ENCODE peak calls at places on chromosomes 2 and 18, in six cellular contexts. V, E, N, B, X and S are unnamed samples.

GRCh38 chr18:11752116-11752911 is 63.2 kb downstream of the GNAL start:
- DNase-seq in E (no peak), B (no peak), X (peak), V (no peak), N (peak), S (peak)

GRCh38 chr2:221088506-221088905 is 483.6 kb downstream of the EPHA4 start:
- DNase-seq in X (no peak), V (no peak), E (no peak), N (no peak), B (no peak), S (no peak)

GRCh38 chr2:216934151-216934550 is 74.3 kb upstream of the TNP1 start:
- DNase-seq in E (no peak), X (no peak), N (no peak), B (no peak), V (no peak), S (no peak)

GRCh38 chr18:77133920-77134496 is 1.4 kb upstream of the MBP start:
- DNase-seq in X (no peak), N (peak), E (no peak), B (no peak), V (peak), S (no peak)

GRCh38 chr2:8039732-8040131 is 642.1 kb upstream of the ID2 start:
- DNase-seq in E (no peak), X (no peak), N (no peak), B (no peak), V (no peak), S (no peak)

GRCh38 chr18:50709215-50709614 is 110.6 kb downstream of the MRO start:
- DNase-seq in N (no peak), B (no peak), X (no peak), V (no peak), E (no peak), S (no peak)

GRCh38 chr18:3923750-3924149 is 473.8 kb downstream of the TGIF1 start:
- DNase-seq in B (no peak), E (no peak), X (no peak), N (no peak), V (no peak), S (no peak)

GRCh38 chr2:40348665-40349064 is 103.2 kb downstream of the SLC8A1 start:
- DNase-seq in E (no peak), B (no peak), X (no peak), V (no peak), N (no peak), S (no peak)

GRCh38 chr18:808502-808901 is 3.5 kb downstream of the YES1 start:
- DNase-seq in B (no peak), E (no peak), N (no peak), X (no peak), V (no peak), S (no peak)

DNA sequence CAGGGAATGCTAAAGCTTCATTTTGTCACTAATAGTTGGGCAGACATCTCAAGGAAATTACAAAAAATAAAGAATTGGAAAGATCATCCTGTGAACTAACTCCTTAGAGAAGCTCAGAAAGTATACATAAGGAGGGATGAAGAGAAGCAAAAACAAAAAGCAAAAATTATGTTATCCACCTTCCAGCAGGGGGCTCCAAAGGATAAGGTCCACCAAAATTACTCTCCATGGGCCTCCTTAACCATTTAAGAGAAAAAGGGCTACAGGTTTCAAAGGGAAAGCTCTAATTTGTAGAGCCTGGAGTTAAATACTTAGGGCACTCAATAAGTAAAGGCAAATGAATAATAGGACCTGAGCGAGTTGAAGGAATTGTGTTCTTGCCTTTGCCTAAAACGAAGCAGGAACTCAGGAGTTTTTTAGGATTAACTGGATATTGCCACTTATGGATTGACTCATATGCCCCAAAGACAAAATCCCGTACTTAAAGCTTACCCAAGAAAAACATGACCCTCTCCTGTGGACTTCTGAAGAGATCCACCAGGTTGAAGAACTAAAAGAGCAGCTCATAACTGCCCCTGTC is 1167.9 kb downstream of the DSC3 start:
- DNase-seq in V (peak), X (no peak), B (peak), N (peak), E (no peak), S (peak)
- TF ChIP-seq SP1 in V (no peak), X (no peak), B (no peak), N (no peak), E (no peak), S (no peak)

GRCh38 chr2:52934920-52935640 is 832.5 kb upstream of the CHAC2 start:
- DNase-seq in B (no peak), X (no peak), E (no peak), V (no peak), N (no peak), S (no peak)

GRCh38 chr2:52931660-52932059 is 835.9 kb upstream of the CHAC2 start:
- DNase-seq in B (no peak), V (no peak), N (no peak), E (no peak), X (no peak), S (no peak)

GRCh38 chr2:52936029-52936428 is 831.6 kb upstream of the CHAC2 start:
- DNase-seq in E (no peak), V (no peak), X (no peak), B (no peak), N (no peak), S (no peak)

GRCh38 chr2:52933878-52934277 is 833.7 kb upstream of the CHAC2 start:
- DNase-seq in N (no peak), E (no peak), X (no peak), V (no peak), B (no peak), S (no peak)

GRCh38 chr2:52934354-52934898 is 833.2 kb upstream of the CHAC2 start:
- DNase-seq in N (no peak), B (peak), V (peak), X (no peak), E (peak), S (no peak)
- TF ChIP-seq ATF3 in N (no peak), B (peak), V (no peak), X (no peak), E (no peak), S (no peak)

GRCh38 chr2:215505044-215505786 is 69.3 kb upstream of the FN1 start:
- DNase-seq in N (peak), B (no peak), V (peak), X (no peak), E (no peak), S (no peak)

GRCh38 chr2:215506604-215506990 is 70.7 kb upstream of the FN1 start:
- DNase-seq in V (peak), N (no peak), B (no peak), X (no peak), E (no peak), S (no peak)

GRCh38 chr2:215507126-215507525 is 71.3 kb upstream of the FN1 start:
- DNase-seq in X (no peak), E (no peak), N (no peak), B (no peak), V (no peak), S (no peak)

GRCh38 chr2:215503381-215503780 is 67.5 kb upstream of the FN1 start:
- DNase-seq in B (no peak), E (no peak), N (no peak), X (no peak), V (no peak), S (no peak)

GRCh38 chr2:215504547-215504946 is 68.7 kb upstream of the FN1 start:
- DNase-seq in X (no peak), B (no peak), V (no peak), E (no peak), N (peak), S (no peak)
- TF ChIP-seq SP1 in X (no peak), B (no peak), V (no peak), E (no peak), N (no peak), S (no peak)

DNA sequence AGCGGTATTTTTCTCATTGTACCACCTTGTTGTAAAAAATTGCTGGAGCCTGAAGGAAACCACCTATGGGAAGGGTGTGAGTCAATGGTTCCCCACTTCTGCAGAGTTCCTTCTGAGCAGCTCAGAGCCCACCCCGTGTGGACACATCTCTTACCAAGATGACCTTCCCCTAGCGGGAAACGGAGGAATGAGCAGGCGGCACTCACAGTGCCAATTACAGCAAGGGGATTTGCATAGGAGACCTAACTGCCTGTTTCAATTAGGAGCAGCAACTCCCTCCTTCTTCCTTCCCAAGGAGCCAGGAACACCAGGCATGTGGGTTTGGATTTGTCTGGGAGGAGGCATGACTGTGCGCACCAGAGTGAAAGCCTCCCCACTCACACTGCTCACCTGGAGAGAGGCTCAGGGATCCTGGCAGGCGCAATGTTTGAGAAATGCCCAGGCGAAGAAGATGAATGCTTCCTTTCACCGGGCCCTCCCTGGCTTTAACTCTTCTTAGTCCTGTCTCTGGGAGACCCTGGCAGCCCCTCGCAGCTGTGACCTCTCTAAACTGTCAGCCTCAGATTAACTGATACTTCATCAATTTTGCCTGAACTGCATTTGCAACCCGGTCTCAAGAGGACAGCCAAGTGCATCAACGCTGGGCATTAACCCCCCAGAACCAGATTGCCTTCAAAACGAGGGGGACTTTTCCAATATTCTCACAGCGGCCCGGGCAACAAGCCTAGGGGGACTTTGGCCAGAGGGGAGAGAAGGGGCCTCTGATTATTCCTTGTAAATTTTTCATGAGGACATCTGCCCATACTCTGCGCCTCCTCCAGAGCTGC is 94.0 kb downstream of the CMPK2 start:
- DNase-seq in X (no peak), E (no peak), B (no peak), N (peak), V (no peak), S (no peak)
- TF ChIP-seq ATF3 in X (no peak), E (no peak), B (no peak), N (no peak), V (no peak), S (no peak)

DNA sequence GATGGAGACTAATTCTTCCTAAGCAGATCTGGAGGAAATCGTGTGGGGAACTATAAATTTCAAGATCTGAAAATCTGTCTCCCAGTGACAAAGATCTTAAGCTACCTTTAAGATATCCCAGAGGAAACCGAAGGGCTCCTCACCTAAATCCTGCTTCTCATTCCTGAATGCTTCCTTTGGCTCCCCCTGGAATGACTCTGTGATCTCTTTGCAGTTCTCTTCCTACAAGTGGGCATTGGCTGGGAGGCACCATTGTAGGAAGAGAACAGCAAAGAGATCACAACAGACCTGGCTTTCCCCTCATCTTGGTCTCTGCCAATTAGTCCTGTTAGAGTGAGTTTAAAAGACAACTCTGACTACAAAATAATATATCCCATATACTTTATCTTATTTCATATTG is 70.0 kb upstream of the KCNH7 start:
- DNase-seq in N (no peak), B (no peak), V (no peak), X (no peak), E (no peak), S (peak)
- TF ChIP-seq SP1 in N (no peak), B (no peak), V (no peak), X (no peak), E (no peak), S (no peak)

DNA sequence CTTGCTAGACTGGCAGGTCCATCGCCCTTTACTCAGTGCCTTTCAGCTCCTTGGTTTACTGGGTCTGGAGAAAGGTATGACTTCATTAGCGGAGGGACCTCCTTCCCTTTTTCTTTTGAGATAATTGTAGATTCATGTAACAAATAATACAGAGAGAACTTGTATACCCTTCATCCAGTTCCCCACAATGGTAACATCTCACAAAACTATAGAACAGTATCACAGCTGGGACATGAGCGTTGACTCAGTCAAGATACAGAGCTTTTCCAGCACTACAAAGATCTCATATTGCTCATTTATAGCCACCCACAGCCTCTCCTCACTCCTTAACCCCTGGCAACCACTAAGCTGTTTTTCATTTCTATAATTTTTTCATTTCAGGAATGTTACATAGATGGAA is 59.8 kb downstream of the ZNF532 start:
- DNase-seq in V (no peak), N (no peak), B (no peak), X (no peak), E (no peak), S (no peak)
- TF ChIP-seq ATF3 in V (no peak), N (no peak), B (no peak), X (no peak), E (no peak), S (no peak)